ENCODE peak calls at places on chromosomes 2 and 18, in four cellular contexts. One of them, this sample, is unnamed.
A peak's percentile ranks its signal among the peaks of the same experiment; 100 is the strongest.

GRCh38 chr2:38654495-38655381 is 11.2 kb upstream of the GALM start:
- DNase-seq in adrenal gland: peak; percentile 45
- DNase-seq in HS-5: no peak
- DNase-seq in stomach: no peak
- DNase-seq in this sample: no peak

GRCh38 chr2:619964-620363 is 57.2 kb downstream of the TMEM18 start:
- DNase-seq in adrenal gland: no peak
- DNase-seq in HS-5: no peak
- DNase-seq in stomach: no peak
- DNase-seq in this sample: no peak

GRCh38 chr2:218648473-218649100 is 10.8 kb downstream of the ZNF142 start:
- DNase-seq in adrenal gland: peak; percentile 69
- DNase-seq in HS-5: no peak
- DNase-seq in stomach: peak; percentile 51
- DNase-seq in this sample: no peak

GRCh38 chr2:46072146-46072820 is 224.9 kb upstream of the EPAS1 start:
- DNase-seq in adrenal gland: no peak
- DNase-seq in HS-5: no peak
- DNase-seq in stomach: no peak
- DNase-seq in this sample: no peak

GRCh38 chr18:34821669-34822210 is 111.6 kb downstream of the DTNA start:
- DNase-seq in adrenal gland: no peak
- DNase-seq in HS-5: no peak
- DNase-seq in stomach: no peak
- DNase-seq in this sample: no peak

GRCh38 chr2:14565666-14566065 is 66.9 kb upstream of the LRATD1 start:
- DNase-seq in adrenal gland: no peak
- DNase-seq in HS-5: no peak
- DNase-seq in stomach: no peak
- DNase-seq in this sample: no peak

GRCh38 chr18:47748093-47748796 is 182.2 kb downstream of the SMAD2 start:
- DNase-seq in adrenal gland: no peak
- DNase-seq in HS-5: no peak
- DNase-seq in stomach: peak; percentile 24
- DNase-seq in this sample: no peak

GRCh38 chr18:40004246-40004645 is 1950.8 kb upstream of the PIK3C3 start:
- DNase-seq in adrenal gland: no peak
- DNase-seq in HS-5: no peak
- DNase-seq in stomach: no peak
- DNase-seq in this sample: no peak

GRCh38 chr2:226798422-226799210 is 1.0 kb downstream of the IRS1 start:
- DNase-seq in adrenal gland: peak; percentile 42
- DNase-seq in HS-5: no peak
- DNase-seq in stomach: peak; percentile 46
- DNase-seq in this sample: no peak

GRCh38 chr2:184906709-184907108 is 308.4 kb downstream of the ZNF804A start:
- DNase-seq in adrenal gland: no peak
- DNase-seq in HS-5: no peak
- DNase-seq in stomach: no peak
- DNase-seq in this sample: no peak

GRCh38 chr2:203583696-203584095 is 48.6 kb upstream of the RAPH1 start:
- DNase-seq in adrenal gland: no peak
- DNase-seq in HS-5: peak; percentile 65
- DNase-seq in stomach: no peak
- DNase-seq in this sample: peak; percentile 49

GRCh38 chr2:62740221-62740620 is 34.7 kb downstream of the EHBP1 start:
- DNase-seq in adrenal gland: no peak
- DNase-seq in HS-5: no peak
- DNase-seq in stomach: no peak
- DNase-seq in this sample: no peak

GRCh38 chr2:75560768-75561565 is at the start of gene EVA1A:
- DNase-seq in adrenal gland: peak; percentile 3
- DNase-seq in HS-5: peak; percentile 57
- DNase-seq in stomach: no peak
- DNase-seq in this sample: no peak

GRCh38 chr2:65122313-65122712 is 7.6 kb downstream of the RAB1A start:
- DNase-seq in adrenal gland: no peak
- DNase-seq in HS-5: no peak
- DNase-seq in stomach: no peak
- DNase-seq in this sample: no peak